ENCODE peak calls at places on chromosomes 6 and 20, in four cellular contexts. M, D, P and R are unnamed samples.

GRCh38 chr6:42093582-42094329 is 43.4 kb downstream of the TAF8 start:
- DNase-seq in M (no peak), D (no peak), P (peak), R (no peak)

GRCh38 chr6:107717781-107718180 is 106.3 kb downstream of the SCML4 start:
- DNase-seq in D (no peak), P (no peak), M (no peak), R (no peak)

GRCh38 chr6:29702519-29703103 is 20.6 kb upstream of the HLA-F start:
- DNase-seq in P (no peak), M (no peak), D (no peak), R (no peak)

GRCh38 chr6:162833776-162834175 is 106.0 kb downstream of the PACRG start:
- DNase-seq in D (no peak), M (no peak), P (no peak), R (no peak)

GRCh38 chr6:154942770-154943169 is 52.3 kb upstream of the TIAM2 start:
- DNase-seq in P (no peak), M (no peak), D (no peak), R (no peak)

GRCh38 chr6:131924881-131925474 is 26.2 kb downstream of the CCN2 start:
- DNase-seq in P (no peak), M (no peak), D (peak), R (no peak)

GRCh38 chr20:62980970-62981369 is 25.8 kb downstream of the BHLHE23 start:
- DNase-seq in M (no peak), D (no peak), P (no peak), R (no peak)

GRCh38 chr20:20628314-20628713 is 84.1 kb downstream of the RALGAPA2 start:
- DNase-seq in P (no peak), M (no peak), D (no peak), R (no peak)

GRCh38 chr6:33585403-33586107 is 5.5 kb upstream of the BAK1 start:
- DNase-seq in P (peak), D (peak), M (peak), R (peak)

GRCh38 chr20:33675127-33675954 is 1.1 kb upstream of the NECAB3 start:
- DNase-seq in D (peak), M (no peak), P (no peak), R (no peak)

GRCh38 chr6:163406830-163407229 is 7.7 kb upstream of the QKI start:
- DNase-seq in P (no peak), M (no peak), D (no peak), R (no peak)

GRCh38 chr6:21769973-21770372 is 176.4 kb downstream of the SOX4 start:
- DNase-seq in M (no peak), P (no peak), D (no peak), R (no peak)

GRCh38 chr6:33191383-33192104 is 723 bp downstream of the COL11A2 start:
- DNase-seq in D (no peak), P (no peak), M (no peak), R (no peak)

GRCh38 chr6:51725155-51725554 is 362.3 kb downstream of the PKHD1 start:
- DNase-seq in P (no peak), M (no peak), D (no peak), R (no peak)

GRCh38 chr20:10177326-10177725 is 41.3 kb upstream of the SNAP25 start:
- DNase-seq in M (no peak), P (no peak), D (no peak), R (no peak)

GRCh38 chr6:62999796-63000195 is 211.5 kb upstream of the FKBP1C start:
- DNase-seq in P (no peak), M (no peak), D (no peak), R (no peak)

GRCh38 chr20:719068-719467 is 43.5 kb upstream of the SCRT2 start:
- DNase-seq in M (no peak), P (no peak), D (no peak), R (no peak)

GRCh38 chr6:98764378-98764911 is 69.9 kb upstream of the POU3F2 start:
- DNase-seq in D (no peak), M (no peak), P (no peak), R (no peak)

GRCh38 chr20:38297916-38298674 is 5.9 kb upstream of the BPI start:
- DNase-seq in M (no peak), P (no peak), D (no peak), R (no peak)

GRCh38 chr6:151330130-151330715 is 61.1 kb downstream of the ZBTB2 start:
- DNase-seq in P (no peak), M (no peak), D (no peak), R (no peak)

GRCh38 chr6:168292911-168293310 is 26.7 kb downstream of the DACT2 start:
- DNase-seq in M (no peak), P (no peak), D (no peak), R (no peak)

GRCh38 chr20:34954905-34955231 is 738 bp downstream of the GSS start:
- DNase-seq in P (peak), M (no peak), D (no peak), R (no peak)

GRCh38 chr20:53819973-53820451 is 226.4 kb upstream of the ZNF217 start:
- DNase-seq in P (no peak), D (no peak), M (no peak), R (no peak)

GRCh38 chr6:27684264-27685211 is 211.6 kb upstream of the ZNF184 start:
- DNase-seq in M (no peak), P (no peak), D (no peak), R (peak)

GRCh38 chr6:44304282-44305199 is 8.6 kb downstream of the AARS2 start:
- DNase-seq in D (no peak), P (no peak), M (peak), R (no peak)

GRCh38 chr6:129932321-129932720 is 71.2 kb upstream of the TMEM244 start:
- DNase-seq in D (no peak), P (no peak), M (no peak), R (no peak)

GRCh38 chr6:165821754-165822153 is 158.7 kb upstream of the PDE10A start:
- DNase-seq in P (no peak), D (no peak), M (no peak), R (no peak)

GRCh38 chr6:132489376-132489775 is 23.5 kb downstream of the STX7 start:
- DNase-seq in D (no peak), M (no peak), P (no peak), R (no peak)

GRCh38 chr20:20554951-20555350 is 157.5 kb downstream of the RALGAPA2 start:
- DNase-seq in M (no peak), D (no peak), P (no peak), R (no peak)

GRCh38 chr20:53865905-53866786 is 204.2 kb downstream of the BCAS1 start:
- DNase-seq in P (peak), D (no peak), M (no peak), R (no peak)

GRCh38 chr20:21511485-21511849 is 2.4 kb downstream of the NKX2-2 start:
- DNase-seq in D (no peak), M (no peak), P (no peak), R (no peak)

GRCh38 chr20:59003836-59004492 is 3.1 kb downstream of the CTSZ start:
- DNase-seq in P (no peak), D (no peak), M (no peak), R (no peak)